ENCODE peak calls at places on chromosomes 5 and 9, in nine cellular contexts. W, A, Y, O, D, N, V, Z and E are unnamed samples.

GRCh38 chr5:22314548-22314947 is 538.6 kb downstream of the CDH12 start:
- DNase-seq in W (no peak), A (no peak), Y (no peak), O (no peak), D (no peak), N (no peak), V (no peak), Z (no peak), E (no peak)

GRCh38 chr9:38162332-38162985 is 93.4 kb upstream of the SHB start:
- DNase-seq in W (no peak), A (no peak), Y (peak), O (no peak), D (no peak), N (no peak), V (no peak), Z (no peak), E (no peak)

GRCh38 chr5:171984748-171985419 is 21.6 kb downstream of the FBXW11 start:
- DNase-seq in W (no peak), A (no peak), Y (peak), O (peak), D (no peak), N (peak), V (no peak), Z (peak), E (no peak)

GRCh38 chr5:178677429-178677828 is 50.6 kb upstream of the CLK4 start:
- DNase-seq in W (no peak), A (no peak), Y (no peak), O (no peak), D (no peak), N (no peak), V (no peak), Z (no peak), E (no peak)

GRCh38 chr5:119340597-119341218 is 15.1 kb upstream of the TNFAIP8 start:
- DNase-seq in W (no peak), A (peak), Y (no peak), O (no peak), D (no peak), N (no peak), V (no peak), Z (peak), E (peak)

GRCh38 chr5:176418251-176418650 is 1.9 kb upstream of the CLTB start:
- DNase-seq in W (no peak), A (no peak), Y (no peak), O (no peak), D (no peak), N (no peak), V (no peak), Z (no peak), E (no peak)

GRCh38 chr5:17233488-17233887 is 16.1 kb downstream of the BASP1 start:
- DNase-seq in W (no peak), A (no peak), Y (no peak), O (no peak), D (no peak), N (no peak), V (no peak), Z (no peak), E (no peak)

GRCh38 chr5:75363726-75364495 is 26.9 kb downstream of the HMGCR start:
- DNase-seq in W (peak), A (no peak), Y (no peak), O (no peak), D (peak), N (no peak), V (no peak), Z (no peak), E (no peak)

GRCh38 chr5:131022811-131023210 is 142.2 kb downstream of the HINT1 start:
- DNase-seq in W (no peak), A (no peak), Y (no peak), O (no peak), D (no peak), N (no peak), V (no peak), Z (no peak), E (no peak)

GRCh38 chr9:125966456-125966855 is 219.3 kb downstream of the PBX3 start:
- DNase-seq in W (no peak), A (no peak), Y (no peak), O (no peak), D (no peak), N (peak), V (no peak), Z (no peak), E (no peak)
- H3K27ac ChIP-seq in W (no peak), A (no peak), Y (no peak), O (no peak), D (no peak), N (no peak), V (no peak), Z (no peak), E (no peak)

GRCh38 chr5:93245226-93245625 is 335.8 kb downstream of the NR2F1-AS1 start:
- DNase-seq in W (no peak), A (no peak), Y (no peak), O (no peak), D (no peak), N (no peak), V (no peak), Z (no peak), E (no peak)
- H3K27ac ChIP-seq in W (no peak), A (no peak), Y (no peak), O (no peak), D (peak), N (peak), V (no peak), Z (no peak), E (no peak)

GRCh38 chr5:139459451-139459934 is 3.0 kb downstream of the ECSCR start:
- DNase-seq in W (no peak), A (no peak), Y (no peak), O (no peak), D (no peak), N (no peak), V (no peak), Z (no peak), E (no peak)
- H3K27ac ChIP-seq in W (no peak), A (no peak), Y (peak), O (no peak), D (peak), N (no peak), V (no peak), Z (peak), E (peak)

DNA sequence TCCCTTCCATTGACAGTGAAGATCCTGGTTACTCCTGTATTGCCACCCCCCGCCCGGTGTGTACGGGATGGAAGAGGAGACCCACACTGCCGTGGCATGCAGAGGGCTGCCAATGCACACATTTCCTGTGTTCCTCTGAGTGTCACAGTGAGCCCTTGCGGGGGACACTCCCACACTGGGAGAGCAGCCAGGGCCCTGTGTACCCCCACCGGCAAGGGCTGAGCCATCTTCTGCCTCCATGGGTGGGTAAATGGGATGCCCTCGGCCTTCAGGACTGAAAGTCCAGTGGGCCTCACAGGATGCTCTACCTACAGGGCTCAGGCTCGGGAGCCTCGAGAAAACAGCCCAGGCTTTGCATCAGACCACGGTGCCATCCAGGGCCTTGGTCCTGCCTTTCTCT is 18.1 kb downstream of the IRX1 start:
- DNase-seq in W (no peak), A (no peak), Y (no peak), O (no peak), D (no peak), N (no peak), V (no peak), Z (no peak), E (no peak)
- H3K27ac ChIP-seq in W (no peak), A (no peak), Y (no peak), O (no peak), D (no peak), N (no peak), V (no peak), Z (peak), E (no peak)

DNA sequence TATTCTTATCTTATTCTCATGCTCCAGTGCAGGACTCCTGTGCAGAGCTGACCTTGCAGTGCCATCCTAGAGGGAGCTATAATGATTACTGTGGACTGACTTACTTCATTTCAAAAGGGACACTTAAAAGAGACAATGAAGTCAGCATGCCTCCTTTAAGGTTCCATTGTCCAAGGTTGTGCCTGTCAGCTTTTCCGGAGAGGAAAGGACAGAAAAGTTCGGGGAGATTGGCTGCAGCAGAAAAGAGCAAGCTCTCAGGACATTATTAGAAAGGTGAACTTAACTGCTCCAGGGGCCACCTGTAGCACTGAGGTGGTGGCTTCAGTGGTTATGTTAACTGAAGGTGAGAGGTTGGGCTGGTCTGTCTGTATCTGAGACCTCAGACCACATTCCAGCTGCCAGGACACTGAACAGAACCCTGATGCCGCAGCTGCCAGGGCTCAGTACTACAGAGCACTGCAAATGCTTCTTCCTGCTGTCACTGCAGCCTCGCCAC is 112.9 kb downstream of the ST8SIA4 start:
- DNase-seq in W (no peak), A (no peak), Y (no peak), O (no peak), D (no peak), N (no peak), V (no peak), Z (peak), E (no peak)
- H3K27ac ChIP-seq in W (no peak), A (no peak), Y (no peak), O (no peak), D (peak), N (no peak), V (no peak), Z (peak), E (no peak)

GRCh38 chr9:98809311-98810105 is 2.0 kb downstream of the GALNT12 start:
- DNase-seq in W (peak), A (no peak), Y (no peak), O (no peak), D (no peak), N (no peak), V (no peak), Z (no peak), E (no peak)

GRCh38 chr9:98810106-98810840 is 2.8 kb downstream of the GALNT12 start:
- DNase-seq in W (no peak), A (no peak), Y (no peak), O (no peak), D (no peak), N (no peak), V (no peak), Z (no peak), E (no peak)

GRCh38 chr9:98808411-98808815 is 943 bp downstream of the GALNT12 start:
- DNase-seq in W (peak), A (no peak), Y (no peak), O (no peak), D (peak), N (no peak), V (no peak), Z (no peak), E (no peak)

GRCh38 chr9:98807811-98808195 is 333 bp downstream of the GALNT12 start:
- DNase-seq in W (no peak), A (no peak), Y (peak), O (no peak), D (no peak), N (no peak), V (no peak), Z (no peak), E (peak)

DNA sequence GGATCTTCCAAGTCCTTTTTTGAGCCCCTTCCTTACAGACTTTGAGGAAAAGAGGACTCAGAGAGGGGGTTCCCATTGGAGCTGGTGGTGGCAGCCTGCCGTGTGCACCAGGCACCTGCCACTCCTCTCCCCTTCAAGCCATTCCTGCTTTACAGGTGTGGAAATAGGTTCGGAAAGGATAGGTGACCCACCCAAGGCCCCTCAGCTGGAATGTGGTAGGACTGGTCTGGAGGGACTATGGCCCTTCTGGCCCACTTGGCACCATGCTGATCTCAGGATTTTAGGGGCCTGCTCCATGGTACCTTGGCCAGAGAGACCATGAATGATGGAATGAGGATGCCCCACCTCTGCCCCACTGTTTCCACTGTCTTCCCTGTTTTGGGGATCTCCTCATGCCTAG is 1.4 kb downstream of the GALNT12 start:
- DNase-seq in W (no peak), A (no peak), Y (no peak), O (no peak), D (no peak), N (no peak), V (no peak), Z (no peak), E (no peak)
- H3K27ac ChIP-seq in W (peak), A (no peak), Y (no peak), O (no peak), D (peak), N (no peak), V (no peak), Z (no peak), E (no peak)

GRCh38 chr9:120890415-120891254 is 13.6 kb upstream of the PHF19 start:
- DNase-seq in W (no peak), A (no peak), Y (no peak), O (no peak), D (no peak), N (no peak), V (peak), Z (no peak), E (no peak)

GRCh38 chr9:120892748-120893584 is 16.0 kb upstream of the PHF19 start:
- DNase-seq in W (no peak), A (peak), Y (peak), O (peak), D (no peak), N (peak), V (no peak), Z (peak), E (peak)

GRCh38 chr9:120889606-120890396 is 12.8 kb upstream of the PHF19 start:
- DNase-seq in W (no peak), A (no peak), Y (no peak), O (no peak), D (no peak), N (no peak), V (no peak), Z (no peak), E (no peak)

GRCh38 chr9:120892177-120892747 is 15.3 kb upstream of the PHF19 start:
- DNase-seq in W (no peak), A (no peak), Y (no peak), O (no peak), D (no peak), N (no peak), V (no peak), Z (peak), E (no peak)

GRCh38 chr9:120891255-120891954 is 14.4 kb upstream of the PHF19 start:
- DNase-seq in W (no peak), A (peak), Y (no peak), O (no peak), D (no peak), N (peak), V (no peak), Z (no peak), E (peak)
- H3K27ac ChIP-seq in W (no peak), A (peak), Y (no peak), O (no peak), D (peak), N (no peak), V (peak), Z (peak), E (peak)

DNA sequence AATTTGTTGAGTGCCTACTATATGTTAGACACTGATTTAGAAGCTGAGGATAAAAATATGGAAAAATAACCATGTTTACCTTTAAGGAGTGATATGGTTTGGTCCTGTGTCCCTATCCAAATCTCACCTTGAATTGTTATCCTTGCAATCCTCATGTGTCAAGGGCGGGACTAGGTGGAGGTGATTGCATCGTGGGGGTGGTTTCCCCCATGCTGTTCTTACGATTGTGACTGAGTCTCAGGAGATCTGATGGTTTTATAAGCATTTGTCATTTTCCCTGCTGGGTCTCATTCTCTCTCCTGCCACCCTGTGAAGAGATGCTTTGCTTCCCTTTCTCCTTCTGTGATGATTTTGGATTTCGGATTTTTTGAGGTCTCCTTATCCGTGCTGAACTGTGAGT is 876.4 kb downstream of the DTWD2 start:
- DNase-seq in W (no peak), A (no peak), Y (no peak), O (no peak), D (no peak), N (no peak), V (no peak), Z (no peak), E (no peak)
- H3K27ac ChIP-seq in W (no peak), A (no peak), Y (no peak), O (no peak), D (no peak), N (no peak), V (no peak), Z (no peak), E (no peak)

DNA sequence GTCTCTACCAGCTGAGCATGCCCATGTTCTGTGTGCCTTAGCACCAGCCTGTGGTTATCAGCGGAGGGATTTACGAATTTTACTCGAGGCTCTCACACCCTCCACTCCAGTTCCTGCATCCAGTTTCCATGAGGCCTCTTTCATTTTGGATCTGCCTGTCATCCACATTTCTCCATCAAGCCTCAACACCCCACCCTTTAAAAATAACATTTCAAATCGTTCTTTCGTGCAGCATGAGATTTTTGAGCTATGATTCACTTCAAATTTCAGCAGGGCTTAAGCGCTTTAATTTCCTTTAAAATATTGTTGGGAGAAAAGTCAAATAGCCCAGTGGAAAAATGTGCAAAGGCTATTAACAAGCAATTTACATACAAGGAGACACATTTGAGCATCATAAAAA is 103.1 kb downstream of the MSX2 start:
- DNase-seq in W (no peak), A (no peak), Y (no peak), O (no peak), D (no peak), N (no peak), V (no peak), Z (no peak), E (no peak)
- H3K27ac ChIP-seq in W (no peak), A (no peak), Y (no peak), O (no peak), D (no peak), N (no peak), V (no peak), Z (no peak), E (no peak)

DNA sequence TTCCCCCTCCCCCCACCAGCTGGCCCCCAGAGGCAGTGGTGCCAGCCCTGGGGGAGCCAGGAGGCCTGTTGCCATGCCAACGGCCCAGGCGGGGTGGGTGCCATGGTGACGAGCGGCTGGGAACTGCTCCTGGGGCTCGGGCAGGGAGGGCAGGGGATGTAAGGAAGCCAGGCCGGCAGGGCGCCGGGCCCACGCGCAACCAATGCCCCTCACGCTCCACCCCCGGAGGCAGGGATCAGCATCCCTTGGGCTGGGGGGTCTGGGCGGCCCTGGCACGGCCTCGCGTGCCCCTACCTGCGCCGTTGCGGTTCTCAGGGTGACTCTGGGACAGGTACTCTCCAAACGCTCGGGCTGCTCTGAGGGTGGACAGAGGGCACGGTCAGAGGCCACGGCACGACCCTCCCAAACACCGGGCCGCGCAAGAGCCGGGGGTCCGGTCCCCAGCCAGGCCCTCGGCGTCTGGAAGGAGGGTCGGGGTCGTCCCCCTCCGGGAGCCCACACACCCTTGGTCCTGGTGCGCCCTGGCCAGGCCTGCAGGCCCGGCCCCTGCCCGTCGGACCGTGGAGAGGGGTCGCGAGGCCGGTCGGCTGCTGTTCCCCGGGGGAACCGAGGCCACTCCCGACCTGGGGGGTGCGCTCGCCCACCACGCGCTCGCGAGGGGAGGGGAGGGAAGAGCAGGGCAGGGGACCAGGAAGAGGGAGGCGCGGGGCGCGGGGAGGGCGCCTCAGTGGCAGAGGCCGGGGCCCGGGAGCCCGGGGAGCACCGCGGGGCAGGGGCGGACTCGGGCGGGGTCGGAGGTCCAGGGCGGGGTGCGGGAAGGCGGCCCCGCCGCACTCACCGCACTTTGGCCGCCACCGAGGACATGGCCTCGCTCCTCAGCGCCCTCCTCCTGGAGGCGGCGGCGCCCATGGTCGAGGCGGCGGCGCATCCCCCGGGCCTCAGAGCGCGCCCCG is 664 bp downstream of the NSMF start:
- DNase-seq in W (peak), A (no peak), Y (peak), O (no peak), D (peak), N (no peak), V (peak), Z (no peak), E (no peak)
- H3K27ac ChIP-seq in W (peak), A (peak), Y (peak), O (no peak), D (peak), N (peak), V (peak), Z (no peak), E (no peak)